ENCODE peak calls at places on chromosomes 16 and 17, in seven cellular contexts. X is fibroblast of the aortic adventitia, V is stomach, Y is AG04450, I is lower leg skin, K is activated B cell treated with CpG ODN at 0.5 μM for 24 hours, A is B cell. Z is an unnamed sample.

GRCh38 chr16:595942-596735 is 6.3 kb downstream of the RAB40C start:
- DNase-seq in V (no peak), A (no peak), I (no peak), K (no peak), X (no peak), Y (no peak), Z (no peak)

GRCh38 chr16:24118126-24118821 is 137.9 kb upstream of the CACNG3 start:
- DNase-seq in I (no peak), X (no peak), Y (no peak), K (no peak), A (no peak), V (no peak), Z (no peak)

GRCh38 chr16:22266546-22266945 is 30.7 kb upstream of the POLR3E start:
- DNase-seq in I (no peak), K (no peak), X (no peak), A (no peak), V (no peak), Y (no peak), Z (no peak)

GRCh38 chr16:24537474-24538337 is 1.7 kb upstream of the RBBP6 start:
- DNase-seq in V (no peak), I (no peak), Y (no peak), X (no peak), K (no peak), A (no peak), Z (no peak)

GRCh38 chr17:66915792-66916191 is 48.7 kb upstream of the CACNG4 start:
- DNase-seq in K (no peak), I (no peak), Y (no peak), V (no peak), X (no peak), A (no peak), Z (no peak)

GRCh38 chr16:84340305-84341040 is 27.9 kb upstream of the ATP2C2 start:
- DNase-seq in I (peak), K (no peak), Y (no peak), X (no peak), V (no peak), A (no peak), Z (no peak)

GRCh38 chr16:2535644-2536021 is 2.2 kb upstream of the PDPK1 start:
- DNase-seq in X (peak), K (no peak), V (no peak), A (peak), I (peak), Y (peak), Z (no peak)

GRCh38 chr17:3535253-3535995 is 22.2 kb downstream of the TRPV3 start:
- DNase-seq in I (no peak), K (peak), Y (no peak), X (peak), A (peak), V (peak), Z (peak)

GRCh38 chr17:3912827-3913226 is 3.4 kb downstream of the P2RX1 start:
- DNase-seq in K (no peak), A (no peak), V (no peak), I (no peak), Y (no peak), X (no peak), Z (no peak)

GRCh38 chr17:9284884-9285283 is 263.6 kb downstream of the NTN1 start:
- DNase-seq in X (peak), I (peak), K (no peak), Y (no peak), A (no peak), V (no peak), Z (no peak)

GRCh38 chr17:30831257-30831656 is 509 bp upstream of the ATAD5 start:
- DNase-seq in Y (no peak), K (no peak), I (no peak), A (no peak), X (peak), V (no peak), Z (peak)

GRCh38 chr16:85369741-85370528 is 243.2 kb upstream of the GSE1 start:
- DNase-seq in A (peak), K (peak), Y (no peak), I (no peak), X (peak), V (peak), Z (peak)

GRCh38 chr16:83205896-83206295 is 579.1 kb downstream of the CDH13 start:
- DNase-seq in X (no peak), V (no peak), Y (no peak), I (no peak), A (no peak), K (no peak), Z (no peak)

GRCh38 chr16:1512174-1512573 is 19.0 kb downstream of the TELO2 start:
- DNase-seq in X (no peak), A (no peak), Y (no peak), V (no peak), I (no peak), K (no peak), Z (no peak)

GRCh38 chr16:77070683-77071082 is 120.3 kb upstream of the MON1B start:
- DNase-seq in V (no peak), I (no peak), Y (no peak), K (no peak), A (no peak), X (no peak), Z (no peak)

GRCh38 chr17:12415031-12415430 is 250.7 kb upstream of the MYOCD start:
- DNase-seq in A (no peak), V (no peak), Y (peak), X (peak), I (no peak), K (no peak), Z (no peak)

GRCh38 chr17:59941131-59941530 is 23.4 kb downstream of the RNFT1 start:
- DNase-seq in X (no peak), K (no peak), A (no peak), I (no peak), Y (no peak), V (no peak), Z (no peak)

GRCh38 chr17:48542956-48543853 is 1.7 kb downstream of the HOXB2 start:
- DNase-seq in K (peak), V (no peak), Y (no peak), X (peak), I (no peak), A (peak), Z (peak)

GRCh38 chr17:50149425-50150353 is 788 bp downstream of the PPP1R9B start:
- DNase-seq in K (peak), X (peak), I (no peak), A (peak), Y (no peak), V (peak), Z (no peak)

GRCh38 chr16:1642753-1643152 is 30.6 kb downstream of the CRAMP1 start:
- DNase-seq in Y (no peak), A (no peak), X (no peak), V (no peak), K (no peak), I (no peak), Z (no peak)

GRCh38 chr16:56953006-56953405 is 8.7 kb upstream of the CETP start:
- DNase-seq in X (no peak), A (no peak), Y (no peak), I (no peak), V (no peak), K (no peak), Z (no peak)

GRCh38 chr17:75457047-75457654 is 716 bp downstream of the TMEM94 start:
- DNase-seq in V (peak), X (peak), K (peak), A (peak), I (no peak), Y (no peak), Z (no peak)

GRCh38 chr17:3879181-3879580 is 13.7 kb downstream of the CAMKK1 start:
- DNase-seq in I (no peak), K (no peak), A (no peak), Y (no peak), X (peak), V (no peak), Z (no peak)

GRCh38 chr16:26051078-26051477 is 359.3 kb downstream of the HS3ST4 start:
- DNase-seq in Y (no peak), I (no peak), X (no peak), A (no peak), V (no peak), K (no peak), Z (no peak)

GRCh38 chr17:62888148-62888547 is 77.9 kb upstream of the TANC2 start:
- DNase-seq in A (no peak), X (no peak), K (no peak), I (no peak), Y (no peak), V (no peak), Z (no peak)

GRCh38 chr17:8556074-8556473 is 74.5 kb downstream of the MYH10 start:
- DNase-seq in A (no peak), V (no peak), K (no peak), X (peak), Y (no peak), I (no peak), Z (no peak)

GRCh38 chr16:84198401-84198800 is 7.4 kb downstream of the ADAD2 start:
- DNase-seq in V (no peak), A (no peak), Y (peak), K (no peak), X (peak), I (no peak), Z (no peak)

GRCh38 chr16:15888072-15888976 is at the start of gene CEP20:
- DNase-seq in V (peak), K (peak), X (peak), I (peak), A (peak), Y (peak), Z (peak)

GRCh38 chr16:54242199-54242598 is 44.4 kb downstream of the IRX3 start:
- DNase-seq in I (no peak), K (no peak), V (no peak), A (no peak), X (no peak), Y (no peak), Z (no peak)

GRCh38 chr16:50539822-50540710 is 8.1 kb upstream of the NKD1 start:
- DNase-seq in Y (no peak), A (no peak), X (no peak), V (no peak), K (no peak), I (no peak), Z (no peak)

GRCh38 chr17:13851889-13852288 is 217.4 kb upstream of the COX10 start:
- DNase-seq in Y (no peak), I (no peak), V (no peak), K (no peak), A (no peak), X (no peak), Z (no peak)

GRCh38 chr16:88885693-88886253 is 19.3 kb upstream of the PABPN1L start:
- DNase-seq in V (no peak), A (no peak), X (no peak), I (no peak), K (no peak), Y (no peak), Z (no peak)

GRCh38 chr16:51383909-51384308 is 232.8 kb upstream of the SALL1 start:
- DNase-seq in I (no peak), X (no peak), K (no peak), A (no peak), V (no peak), Y (no peak), Z (no peak)

GRCh38 chr17:27109346-27109745 is 184.6 kb upstream of the WSB1 start:
- DNase-seq in K (no peak), X (no peak), A (no peak), Y (no peak), V (no peak), I (no peak), Z (no peak)

GRCh38 chr16:70689035-70689969 is 3.4 kb upstream of the MTSS2 start:
- DNase-seq in K (no peak), A (no peak), Y (no peak), I (no peak), X (no peak), V (peak), Z (no peak)

GRCh38 chr16:28553776-28554633 is at the start of gene SGF29:
- DNase-seq in I (peak), V (peak), K (peak), Y (peak), A (peak), X (peak), Z (peak)
- TF ChIP-seq CTCF in I (no peak), V (peak), K (no peak), Y (peak), A (peak), X (peak), Z (peak)

GRCh38 chr17:68533887-68534700 is 21.9 kb downstream of the PRKAR1A start:
- DNase-seq in K (no peak), I (no peak), X (peak), Y (no peak), V (no peak), A (no peak), Z (no peak)
- TF ChIP-seq CTCF in K (no peak), I (no peak), X (peak), Y (peak), V (peak), A (peak), Z (no peak)

GRCh38 chr17:76539631-76540271 is at the start of gene PRCD:
- DNase-seq in K (no peak), A (peak), X (no peak), Y (no peak), I (no peak), V (no peak), Z (no peak)

GRCh38 chr17:76538941-76539340 is 903 bp upstream of the PRCD start:
- DNase-seq in I (no peak), X (no peak), Y (no peak), A (peak), K (no peak), V (no peak), Z (no peak)

GRCh38 chr17:76541739-76542450 is 2.1 kb downstream of the PRCD start:
- DNase-seq in A (no peak), X (no peak), V (no peak), K (no peak), I (no peak), Y (no peak), Z (no peak)

GRCh38 chr17:76542566-76542971 is 2.7 kb downstream of the PRCD start:
- DNase-seq in X (no peak), Y (no peak), A (peak), K (no peak), V (no peak), I (no peak), Z (no peak)

DNA sequence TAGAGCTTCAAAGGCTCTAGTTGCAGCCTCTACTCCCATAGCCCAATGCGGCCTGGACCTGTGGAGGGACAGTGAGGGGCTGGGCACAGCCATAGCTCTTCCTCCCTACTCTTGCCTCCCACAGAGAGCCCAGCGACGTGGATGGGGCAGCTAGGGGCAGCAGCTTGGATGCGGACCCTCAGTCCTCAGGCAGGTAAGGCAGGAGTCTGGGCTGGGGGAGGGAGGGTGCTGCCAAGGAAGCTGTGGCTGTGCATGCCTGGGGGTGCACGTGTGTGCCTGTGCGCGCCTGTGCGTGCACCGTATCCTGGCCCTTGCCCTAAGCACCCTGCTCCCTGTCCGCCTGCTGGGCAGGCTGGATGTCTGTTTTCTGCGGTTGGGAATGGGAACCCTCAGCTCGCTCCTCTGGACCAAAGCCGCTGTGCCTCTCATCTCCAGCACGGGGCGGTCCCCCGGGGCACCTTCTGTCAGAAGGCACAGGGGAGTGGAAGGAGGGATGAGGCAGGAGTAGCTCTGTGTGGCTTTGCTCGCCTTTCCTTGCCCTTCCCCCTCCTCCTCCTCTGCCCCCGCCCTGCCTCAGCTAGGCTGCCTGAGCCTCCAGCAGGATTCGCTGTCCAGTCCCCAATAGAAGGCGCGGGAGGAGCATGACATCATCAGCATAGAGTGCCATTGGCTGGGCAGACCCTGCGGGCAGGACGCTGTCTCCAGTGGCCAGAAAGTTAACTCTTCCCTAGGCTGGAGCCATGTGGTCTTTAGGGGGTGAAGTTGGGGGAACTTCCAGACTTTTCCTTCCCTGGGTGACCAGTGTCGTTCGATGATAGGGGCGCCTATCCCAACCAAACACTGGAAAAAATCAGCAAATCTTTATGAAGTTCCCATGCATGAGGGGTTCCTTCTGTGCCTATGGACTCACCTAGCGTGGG is 797 bp downstream of the PRCD start:
- DNase-seq in Y (peak), A (peak), X (peak), I (peak), V (peak), K (no peak), Z (peak)
- TF ChIP-seq CTCF in Y (no peak), A (no peak), X (peak), I (no peak), V (no peak), K (no peak), Z (no peak)

DNA sequence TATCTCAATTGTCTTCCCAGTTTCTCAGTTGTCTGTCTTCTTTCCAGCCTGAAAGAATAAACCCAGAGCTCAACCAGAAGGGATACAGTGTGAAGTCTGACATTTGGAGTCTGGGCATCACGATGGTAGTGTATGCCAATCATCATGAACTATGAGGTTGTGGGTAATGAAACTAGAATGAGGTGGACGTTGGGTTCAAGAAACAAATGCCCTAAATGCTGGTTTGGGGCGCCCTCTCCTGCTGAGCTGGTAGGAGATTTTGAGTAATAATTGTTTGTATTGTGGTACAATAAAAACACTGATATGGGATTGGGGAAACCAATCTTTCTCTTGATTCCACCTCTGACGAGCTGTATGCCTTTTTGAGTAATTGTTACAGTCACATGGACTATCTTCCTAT is 110.4 kb downstream of the MAP2K6 start:
- DNase-seq in I (no peak), V (no peak), K (no peak), A (no peak), X (no peak), Y (no peak), Z (no peak)
- TF ChIP-seq CTCF in I (no peak), V (no peak), K (no peak), A (no peak), X (no peak), Y (no peak), Z (no peak)